ENCODE peak calls at places on chromosomes 1 and 21, in seven cellular contexts. G, X, E, A, S, H and P are unnamed samples.

GRCh38 chr1:24759492-24759891 is 14.2 kb downstream of the CLIC4 start:
- DNase-seq in G (no peak), X (no peak), E (no peak), A (no peak), S (no peak), H (no peak), P (no peak)

GRCh38 chr1:201608635-201609395 is 69.9 kb downstream of the NAV1 start:
- DNase-seq in G (no peak), X (no peak), E (no peak), A (no peak), S (no peak), H (no peak), P (no peak)

GRCh38 chr1:247338723-247339270 is 7.1 kb upstream of the ZNF496 start:
- DNase-seq in G (no peak), X (peak; percentile 70), E (no peak), A (no peak), S (no peak), H (no peak), P (no peak)

GRCh38 chr1:234628099-234628498 is 18.1 kb upstream of the IRF2BP2 start:
- DNase-seq in G (no peak), X (peak; percentile 95), E (no peak), A (no peak), S (no peak), H (no peak), P (peak; percentile 67)

GRCh38 chr1:10692401-10693021 is 103.9 kb downstream of the CASZ1 start:
- DNase-seq in G (peak; percentile 87), X (peak; percentile 66), E (peak; percentile 82), A (peak; percentile 83), S (peak; percentile 15), H (peak; percentile 71), P (no peak)

GRCh38 chr1:115356356-115356755 is 18.3 kb upstream of the NGF start:
- DNase-seq in G (no peak), X (no peak), E (no peak), A (no peak), S (no peak), H (no peak), P (no peak)

GRCh38 chr1:59193443-59194093 is 103.3 kb upstream of the FGGY start:
- DNase-seq in G (no peak), X (no peak), E (no peak), A (no peak), S (no peak), H (no peak), P (no peak)

GRCh38 chr1:21278898-21279819 is 11.1 kb downstream of the ECE1 start:
- DNase-seq in G (no peak), X (no peak), E (no peak), A (no peak), S (no peak), H (no peak), P (no peak)

GRCh38 chr21:16186742-16187141 is 457.0 kb downstream of the USP25 start:
- DNase-seq in G (no peak), X (no peak), E (no peak), A (no peak), S (no peak), H (no peak), P (no peak)

GRCh38 chr21:20617130-20617529 is 381.1 kb upstream of the NCAM2 start:
- DNase-seq in G (no peak), X (no peak), E (no peak), A (no peak), S (no peak), H (peak; percentile 8), P (no peak)

GRCh38 chr1:58774027-58774426 is 9.8 kb downstream of the JUN start:
- DNase-seq in G (no peak), X (no peak), E (peak; percentile 4), A (no peak), S (no peak), H (no peak), P (no peak)

GRCh38 chr1:10170362-10170665 is 40.1 kb upstream of the KIF1B start:
- DNase-seq in G (no peak), X (peak; percentile 88), E (no peak), A (no peak), S (no peak), H (peak; percentile 25), P (peak; percentile 41)

GRCh38 chr1:65691152-65691900 is 101.4 kb upstream of the PDE4B start:
- DNase-seq in G (no peak), X (no peak), E (no peak), A (no peak), S (no peak), H (no peak), P (no peak)

GRCh38 chr1:2523891-2524609 is 2.3 kb downstream of the PANK4 start:
- DNase-seq in G (no peak), X (no peak), E (no peak), A (no peak), S (no peak), H (no peak), P (no peak)

GRCh38 chr1:36208978-36209708 is 15.1 kb upstream of the THRAP3 start:
- DNase-seq in G (no peak), X (no peak), E (no peak), A (no peak), S (no peak), H (peak; percentile 35), P (no peak)

GRCh38 chr1:205335692-205336091 is 14.1 kb upstream of the NUAK2 start:
- DNase-seq in G (peak; percentile 92), X (peak; percentile 93), E (peak; percentile 82), A (peak; percentile 93), S (no peak), H (peak; percentile 92), P (peak; percentile 63)

GRCh38 chr1:19776287-19776686 is 23.4 kb downstream of the TMCO4 start:
- DNase-seq in G (no peak), X (no peak), E (no peak), A (no peak), S (no peak), H (no peak), P (no peak)

GRCh38 chr1:110390692-110391232 is at the start of gene SLC16A4:
- DNase-seq in G (no peak), X (no peak), E (no peak), A (no peak), S (no peak), H (peak; percentile 51), P (no peak)

GRCh38 chr1:232519186-232519585 is 110.7 kb downstream of the SIPA1L2 start:
- DNase-seq in G (no peak), X (no peak), E (no peak), A (no peak), S (no peak), H (no peak), P (no peak)

GRCh38 chr1:29975036-29975694 is 738.8 kb downstream of the PTPRU start:
- DNase-seq in G (no peak), X (peak; percentile 49), E (peak; percentile 4), A (no peak), S (no peak), H (peak; percentile 59), P (peak; percentile 51)

GRCh38 chr1:161166669-161167548 is 683 bp downstream of the PPOX start:
- DNase-seq in G (no peak), X (no peak), E (peak; percentile 37), A (peak; percentile 51), S (no peak), H (peak; percentile 36), P (peak; percentile 4)

GRCh38 chr1:112956503-112957132 is 622 bp upstream of the SLC16A1 start:
- DNase-seq in G (no peak), X (no peak), E (peak; percentile 53), A (no peak), S (no peak), H (peak; percentile 5), P (peak; percentile 47)
- TF ChIP-seq CTCF in G (no peak), X (no peak), E (peak; percentile 1), A (no peak), S (no peak), H (no peak), P (no peak)

GRCh38 chr1:15755021-15755642 is 3.5 kb upstream of the FBLIM1 start:
- DNase-seq in G (no peak), X (no peak), E (no peak), A (no peak), S (no peak), H (no peak), P (no peak)

GRCh38 chr1:15751739-15752138 is 6.9 kb upstream of the FBLIM1 start:
- DNase-seq in G (no peak), X (no peak), E (no peak), A (no peak), S (no peak), H (no peak), P (no peak)

GRCh38 chr1:15756143-15757015 is 2.2 kb upstream of the FBLIM1 start:
- DNase-seq in G (no peak), X (peak; percentile 76), E (no peak), A (peak; percentile 86), S (no peak), H (no peak), P (no peak)

GRCh38 chr1:15755643-15756040 is 3.0 kb upstream of the FBLIM1 start:
- DNase-seq in G (no peak), X (no peak), E (no peak), A (peak; percentile 60), S (no peak), H (no peak), P (no peak)

DNA sequence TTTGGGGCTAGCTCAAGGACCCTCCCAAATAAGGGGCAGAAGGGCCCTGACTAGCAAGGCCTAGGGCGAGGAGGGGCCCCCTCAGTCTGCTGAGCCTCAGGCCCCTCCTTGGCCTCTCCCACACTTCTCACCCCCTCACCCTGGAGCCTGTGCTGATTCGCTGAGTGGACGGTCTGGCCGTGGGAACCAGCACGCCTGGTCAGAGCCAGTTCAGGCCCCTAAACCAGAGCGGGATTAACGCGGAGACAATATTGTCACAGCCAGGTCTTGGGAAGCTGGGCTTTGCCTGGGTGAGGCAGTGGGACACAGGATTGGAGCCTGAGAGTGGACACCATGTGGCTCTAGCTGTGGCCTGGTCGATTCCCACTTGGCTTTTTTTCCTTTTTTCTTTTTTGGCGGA is 4.8 kb upstream of the FBLIM1 start:
- DNase-seq in G (no peak), X (no peak), E (no peak), A (no peak), S (no peak), H (no peak), P (no peak)
- H3K4me1 ChIP-seq in G (peaks cover 27% of the 10 kb centered on the region), X (peaks cover 32% of the 10 kb centered on the region), E (no peaks in the 10 kb centered on the region), A (peaks cover 5% of the 10 kb centered on the region), S (peaks cover 33% of the 10 kb centered on the region), H (peaks cover 20% of the 10 kb centered on the region), P (peaks cover 6% of the 10 kb centered on the region)

GRCh38 chr1:230365723-230366307 is 60.3 kb downstream of the PGBD5 start:
- DNase-seq in G (no peak), X (no peak), E (no peak), A (no peak), S (no peak), H (no peak), P (no peak)
- TF ChIP-seq CTCF in G (no peak), X (peak; percentile 35), E (peak; percentile 12), A (no peak), S (no peak), H (no peak), P (peak; percentile 23)

DNA sequence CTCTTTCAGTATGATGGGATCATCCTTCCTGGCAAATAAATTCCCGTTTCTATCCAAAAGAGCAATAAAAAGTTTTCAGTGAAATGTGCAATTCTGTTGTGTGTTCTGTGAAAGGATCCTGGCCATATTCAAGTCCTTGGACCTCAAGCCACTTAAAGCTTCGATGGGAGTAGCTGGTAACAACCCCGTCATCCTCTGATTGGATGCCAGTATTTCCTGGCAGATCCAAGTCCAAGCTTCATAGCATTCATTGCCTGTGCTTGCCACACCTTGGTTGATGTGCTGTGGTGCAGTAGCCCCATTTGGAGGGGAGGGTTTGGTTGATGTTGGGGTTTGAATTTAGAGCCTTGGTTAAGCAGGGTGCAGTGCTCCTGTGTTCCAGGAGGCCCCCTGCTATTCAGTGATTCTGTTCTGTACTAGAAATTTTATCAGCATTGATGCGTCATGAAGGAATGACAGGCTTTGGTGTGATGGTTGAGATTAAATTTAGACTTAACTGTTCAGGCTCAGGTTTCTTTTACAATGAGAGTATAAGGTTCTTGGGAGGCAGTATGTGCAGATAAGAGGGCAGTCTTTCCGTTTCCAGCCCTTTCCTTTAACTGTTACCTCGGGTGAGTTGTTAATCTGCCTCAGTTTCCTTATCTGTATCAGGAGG is 4.9 kb downstream of the RPL11 start:
- DNase-seq in G (no peak), X (no peak), E (no peak), A (no peak), S (no peak), H (no peak), P (no peak)
- H3K4me1 ChIP-seq in G (peaks cover 42% of the 10 kb centered on the region), X (peaks cover 21% of the 10 kb centered on the region), E (peaks cover 40% of the 10 kb centered on the region), A (peaks cover 41% of the 10 kb centered on the region), S (peaks cover 29% of the 10 kb centered on the region), H (peaks cover 26% of the 10 kb centered on the region), P (peaks cover 10% of the 10 kb centered on the region)